ENCODE peak calls at places on chromosomes 6 and 20, in five cellular contexts. F, W, Z, E and U are unnamed samples. For H3K36me3 and H3K9me3, the result is how much of the 10 kb centered on the place peaks cover.

GRCh38 chr6:28336284-28337024 is 506 bp upstream of the ZSCAN31 start:
- DNase-seq in F (peak), W (peak), Z (peak), E (no peak), U (peak)

GRCh38 chr20:61385316-61385715 is 133.3 kb downstream of the CDH4 start:
- DNase-seq in F (no peak), W (no peak), Z (no peak), E (no peak), U (no peak)

GRCh38 chr20:1816384-1817381 is 78.5 kb upstream of the SIRPA start:
- DNase-seq in F (peak), W (peak), Z (no peak), E (peak), U (no peak)

GRCh38 chr6:33407132-33407718 is 3.6 kb upstream of the PHF1 start:
- DNase-seq in F (no peak), W (no peak), Z (no peak), E (no peak), U (no peak)

GRCh38 chr6:154522576-154522975 is 12.1 kb upstream of the CNKSR3 start:
- DNase-seq in F (no peak), W (no peak), Z (no peak), E (no peak), U (no peak)

GRCh38 chr6:4612636-4613171 is 163.5 kb upstream of the CDYL start:
- DNase-seq in F (no peak), W (no peak), Z (no peak), E (no peak), U (no peak)

GRCh38 chr6:111589366-111589765 is 16.3 kb downstream of the TRAF3IP2 start:
- DNase-seq in F (no peak), W (no peak), Z (no peak), E (peak), U (no peak)

GRCh38 chr20:50320910-50321796 is 130.5 kb downstream of the CEBPB start:
- DNase-seq in F (peak), W (peak), Z (no peak), E (peak), U (no peak)

GRCh38 chr20:16759161-16759523 is 11.0 kb downstream of the OTOR start:
- DNase-seq in F (no peak), W (no peak), Z (no peak), E (no peak), U (no peak)

GRCh38 chr6:42378125-42378524 is 73.6 kb downstream of the TRERF1 start:
- DNase-seq in F (no peak), W (no peak), Z (no peak), E (no peak), U (peak)

GRCh38 chr6:168886306-168886854 is 367.3 kb downstream of the THBS2 start:
- DNase-seq in F (no peak), W (no peak), Z (no peak), E (no peak), U (no peak)

GRCh38 chr6:117397536-117398227 is 28.1 kb downstream of the ROS1 start:
- DNase-seq in F (peak), W (no peak), Z (no peak), E (no peak), U (no peak)

GRCh38 chr6:137387365-137387764 is 106.8 kb downstream of the OLIG3 start:
- DNase-seq in F (no peak), W (no peak), Z (no peak), E (no peak), U (no peak)

GRCh38 chr6:108133594-108134179 is 32.1 kb upstream of the NR2E1 start:
- DNase-seq in F (peak), W (peak), Z (no peak), E (no peak), U (peak)

GRCh38 chr6:66605971-66606370 is 898.9 kb upstream of the EYS start:
- DNase-seq in F (no peak), W (no peak), Z (no peak), E (no peak), U (no peak)

GRCh38 chr6:152981989-152982767 is 663 bp downstream of the FBXO5 start:
- DNase-seq in F (peak), W (peak), Z (no peak), E (no peak), U (no peak)

GRCh38 chr6:130434174-130434873 is 68.5 kb downstream of the TMEM200A start:
- DNase-seq in F (peak), W (no peak), Z (no peak), E (no peak), U (no peak)

GRCh38 chr6:90000864-90001731 is 106.8 kb downstream of the GJA10 start:
- DNase-seq in F (no peak), W (no peak), Z (no peak), E (no peak), U (no peak)

GRCh38 chr20:35735828-35736470 is 6.1 kb downstream of the RBM39 start:
- DNase-seq in F (no peak), W (no peak), Z (no peak), E (no peak), U (no peak)

GRCh38 chr20:35732644-35732982 is 9.4 kb downstream of the RBM39 start:
- DNase-seq in F (no peak), W (no peak), Z (no peak), E (no peak), U (no peak)

GRCh38 chr20:35734374-35734773 is 7.7 kb downstream of the RBM39 start:
- DNase-seq in F (no peak), W (no peak), Z (no peak), E (no peak), U (no peak)

GRCh38 chr20:35737865-35738333 is 4.2 kb downstream of the RBM39 start:
- DNase-seq in F (no peak), W (no peak), Z (no peak), E (no peak), U (no peak)

GRCh38 chr20:35734777-35735649 is 7.0 kb downstream of the RBM39 start:
- DNase-seq in F (no peak), W (no peak), Z (no peak), E (no peak), U (no peak)
- H3K36me3 ChIP-seq in F (half or more), W (under half), Z (half or more), E (half or more), U (half or more)

DNA sequence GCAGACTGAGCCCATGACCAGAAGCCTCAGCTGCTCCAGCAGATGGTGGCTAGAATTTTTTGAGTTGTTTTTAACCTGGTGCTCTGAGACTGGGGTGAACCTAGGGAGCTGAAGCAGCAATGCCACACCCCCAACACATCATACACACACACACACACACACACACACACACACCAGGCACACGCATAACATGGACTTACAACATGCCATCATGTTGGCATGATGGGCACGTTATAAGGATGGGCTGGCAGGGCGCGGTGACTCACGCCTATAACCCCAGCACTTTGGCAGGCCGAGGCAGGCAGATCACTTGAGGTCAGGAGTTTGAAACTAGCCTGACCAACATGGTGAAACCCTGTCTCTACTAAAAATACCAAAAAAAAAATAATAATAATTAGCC is 103.2 kb downstream of the QRSL1 start:
- DNase-seq in F (no peak), W (no peak), Z (no peak), E (no peak), U (no peak)
- H3K9me3 ChIP-seq in F (under half), W (under half), Z (under half), E (under half), U (under half)

GRCh38 chr20:59024111-59024530 is 4.9 kb downstream of the TUBB1 start:
- DNase-seq in F (no peak), W (no peak), Z (no peak), E (no peak), U (no peak)
- H3K36me3 ChIP-seq in F (under half), W (under half), Z (under half), E (under half), U (under half)

DNA sequence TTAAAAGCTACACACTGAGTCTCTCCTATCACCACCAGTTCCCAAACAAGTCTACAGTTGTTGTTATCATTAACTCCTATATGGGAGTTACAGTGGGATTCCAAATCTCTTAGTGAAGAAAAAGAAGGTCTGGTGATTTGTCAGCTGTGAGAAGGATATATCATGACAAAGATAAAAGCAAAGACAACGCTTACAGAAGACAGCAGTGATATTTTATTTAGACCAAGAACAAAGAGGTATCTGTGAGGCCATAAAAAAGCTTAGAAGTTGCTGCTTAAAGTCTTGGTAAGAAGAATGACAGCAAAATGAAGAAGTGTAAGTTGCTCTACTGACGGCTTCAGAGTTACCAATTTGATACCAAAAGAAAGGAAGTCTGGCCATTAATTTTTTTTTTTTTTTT is 47.2 kb downstream of the CHD6 start:
- DNase-seq in F (no peak), W (no peak), Z (no peak), E (no peak), U (no peak)
- H3K9me3 ChIP-seq in F (under half), W (under half), Z (under half), E (under half), U (under half)

GRCh38 chr6:84796343-84796742 is 31.9 kb upstream of the TBX18 start:
- DNase-seq in F (no peak), W (no peak), Z (no peak), E (no peak), U (no peak)

GRCh38 chr6:84789170-84789569 is 24.8 kb upstream of the TBX18 start:
- DNase-seq in F (no peak), W (no peak), Z (no peak), E (no peak), U (no peak)

GRCh38 chr6:84788689-84789088 is 24.3 kb upstream of the TBX18 start:
- DNase-seq in F (no peak), W (no peak), Z (no peak), E (no peak), U (no peak)

GRCh38 chr6:84791233-84791632 is 26.8 kb upstream of the TBX18 start:
- DNase-seq in F (no peak), W (no peak), Z (no peak), E (no peak), U (no peak)

DNA sequence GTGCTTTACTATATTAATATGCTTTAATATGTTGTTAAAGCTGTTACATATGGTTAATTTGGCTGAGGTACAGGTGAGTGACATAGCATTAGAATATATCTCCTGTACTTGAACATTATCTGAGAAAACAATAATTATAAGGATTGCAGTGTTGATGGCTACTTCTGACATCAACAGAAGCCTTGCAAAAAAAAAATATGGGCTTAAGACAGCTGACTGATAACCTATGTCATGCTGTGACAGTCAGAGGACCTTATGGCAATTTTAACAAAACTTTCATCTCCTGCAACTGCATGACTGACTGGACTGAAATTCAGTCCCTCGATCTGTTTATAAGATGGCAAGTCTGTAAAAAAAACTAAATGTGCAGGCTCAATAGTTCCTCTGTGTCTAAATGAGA is 27.5 kb upstream of the TBX18 start:
- DNase-seq in F (no peak), W (no peak), Z (no peak), E (no peak), U (no peak)
- H3K36me3 ChIP-seq in F (under half), W (under half), Z (under half), E (under half), U (under half)

GRCh38 chr6:103893082-103893481 is 966.6 kb downstream of the HACE1 start:
- DNase-seq in F (no peak), W (peak), Z (no peak), E (no peak), U (no peak)
- H3K9me3 ChIP-seq in F (under half), W (under half), Z (under half), E (under half), U (under half)

DNA sequence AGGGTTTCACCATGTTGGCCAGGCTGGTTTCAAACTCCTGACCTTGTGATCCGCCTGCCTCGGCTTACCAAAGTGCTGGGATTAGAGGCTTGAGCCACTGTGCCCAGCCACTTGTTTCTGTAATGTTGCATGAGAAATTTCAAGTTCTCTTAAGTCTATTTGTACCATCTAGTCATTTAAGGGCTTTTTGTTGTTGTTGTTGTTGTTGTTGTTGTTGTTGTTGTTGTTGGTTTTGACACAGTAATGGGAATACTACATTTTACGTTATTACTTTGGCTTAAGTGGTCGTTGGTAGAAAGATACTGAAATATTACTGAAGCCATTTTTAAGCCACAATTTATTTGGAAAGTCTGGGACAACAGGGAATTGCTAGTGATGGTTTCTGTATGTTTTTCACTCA is 52.0 kb downstream of the CSE1L start:
- DNase-seq in F (no peak), W (no peak), Z (no peak), E (no peak), U (no peak)
- H3K36me3 ChIP-seq in F (under half), W (under half), Z (under half), E (half or more), U (under half)

DNA sequence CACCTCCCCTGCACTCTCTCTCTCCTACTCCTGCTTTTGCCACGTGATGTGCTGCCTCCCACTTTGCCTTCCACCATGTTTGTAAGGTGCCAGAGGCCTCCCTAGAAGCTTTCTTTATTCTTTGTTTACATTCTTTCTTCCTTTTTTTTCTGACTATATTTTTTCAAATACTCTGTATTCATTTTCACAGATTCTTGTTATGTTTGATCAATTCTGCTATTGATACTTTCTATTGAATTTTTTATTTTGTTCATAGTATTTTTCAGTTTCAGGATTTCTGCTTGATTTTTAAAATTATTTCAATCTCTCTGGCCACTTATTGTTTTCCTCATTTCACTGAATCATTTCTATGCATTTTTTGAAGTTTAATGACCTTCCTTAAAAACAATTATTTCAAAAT is 801.8 kb downstream of the GRIK2 start:
- DNase-seq in F (no peak), W (no peak), Z (no peak), E (no peak), U (no peak)
- H3K9me3 ChIP-seq in F (under half), W (half or more), Z (under half), E (half or more), U (under half)

DNA sequence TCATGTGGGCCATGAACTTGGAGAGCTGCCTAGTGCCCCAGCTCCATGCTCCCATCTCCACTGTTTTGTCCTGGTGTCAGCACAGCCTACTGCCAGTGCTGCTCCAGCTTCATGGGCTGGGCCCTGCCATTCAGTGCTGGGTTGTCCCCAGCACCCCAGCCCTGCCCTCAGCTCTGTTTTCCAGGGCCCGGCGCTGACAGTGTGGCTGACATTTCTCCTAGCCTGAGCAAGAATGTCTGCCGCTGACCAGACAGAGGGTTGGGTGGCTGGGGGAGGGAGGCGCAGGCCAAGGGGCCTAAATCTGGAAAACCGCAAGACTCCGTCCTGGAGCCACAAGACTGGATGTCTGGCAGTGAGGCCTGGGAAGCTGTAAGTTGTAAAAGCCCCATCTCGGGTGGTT is 78.9 kb downstream of the DHX35 start:
- DNase-seq in F (no peak), W (no peak), Z (no peak), E (no peak), U (no peak)
- H3K36me3 ChIP-seq in F (under half), W (under half), Z (under half), E (half or more), U (under half)